ENCODE peak calls at places on chromosomes 6 and 20, in four cellular contexts. V is AG04449; M is left ventricle myocardium inferior; E is stimulated activated effector memory CD8-positive, alpha-beta T cell treated with anti-CD3 and anti-CD28 coated beads, Interleukin-12 subunit alpha, Interleukin-12 subunit beta, amount 100 ng/mL, for 72 hours. B is an unnamed sample.

GRCh38 chr6:134512946-134513345 is 195.0 kb upstream of the SGK1 start:
- DNase-seq in M (peak), E (no peak), V (no peak), B (no peak)

GRCh38 chr6:29419516-29419915 is 4.8 kb downstream of the OR12D1 start:
- DNase-seq in E (no peak), V (no peak), M (no peak), B (no peak)

GRCh38 chr6:89368107-89368506 is 15.6 kb upstream of the UBE2J1 start:
- DNase-seq in V (no peak), M (peak), E (peak), B (no peak)

GRCh38 chr6:10409766-10410209 is 5.1 kb downstream of the TFAP2A start:
- DNase-seq in V (no peak), M (no peak), E (no peak), B (no peak)

GRCh38 chr6:11806561-11807317 is 28.1 kb upstream of the ADTRP start:
- DNase-seq in E (no peak), V (no peak), M (no peak), B (no peak)

GRCh38 chr6:48084201-48084600 is 26.8 kb downstream of the PTCHD4 start:
- DNase-seq in E (no peak), V (no peak), M (no peak), B (no peak)

GRCh38 chr20:44141873-44142272 is 45.1 kb downstream of the JPH2 start:
- DNase-seq in V (no peak), E (no peak), M (no peak), B (no peak)

GRCh38 chr20:13723015-13723414 is 61.7 kb downstream of the ESF1 start:
- DNase-seq in E (no peak), V (no peak), M (no peak), B (no peak)

GRCh38 chr20:4512891-4513550 is 208.7 kb upstream of the PRND start:
- DNase-seq in V (peak), E (no peak), M (no peak), B (no peak)

GRCh38 chr6:36615018-36615761 is 21.0 kb downstream of the SRSF3 start:
- DNase-seq in E (no peak), M (no peak), V (no peak), B (peak)

GRCh38 chr6:75386050-75386770 is 101.6 kb upstream of the TMEM30A start:
- DNase-seq in E (no peak), M (no peak), V (no peak), B (no peak)

GRCh38 chr6:148548065-148548748 is 198.6 kb upstream of the UST start:
- DNase-seq in E (no peak), V (no peak), M (peak), B (no peak)

GRCh38 chr20:49595346-49595745 is 27.4 kb upstream of the PTGIS start:
- DNase-seq in V (no peak), M (no peak), E (no peak), B (no peak)

GRCh38 chr20:9172908-9173307 is 104.0 kb downstream of the PLCB4 start:
- DNase-seq in V (no peak), M (no peak), E (no peak), B (no peak)

GRCh38 chr20:53794529-53795115 is 201.0 kb upstream of the ZNF217 start:
- DNase-seq in M (no peak), E (no peak), V (no peak), B (no peak)

GRCh38 chr20:62924567-62925419 is 1.5 kb downstream of the DIDO1 start:
- DNase-seq in E (no peak), V (no peak), M (no peak), B (no peak)

GRCh38 chr6:47309326-47310130 is at the start of gene TNFRSF21:
- DNase-seq in E (peak), V (peak), M (peak), B (peak)

GRCh38 chr6:25486580-25486979 is 165.4 kb upstream of the SCGN start:
- DNase-seq in M (no peak), V (no peak), E (no peak), B (no peak)

GRCh38 chr20:60048634-60049578 is 90.7 kb downstream of the CDH26 start:
- DNase-seq in E (no peak), M (no peak), V (no peak), B (no peak)

GRCh38 chr6:138026342-138026741 is 80.9 kb downstream of the PERP start:
- DNase-seq in M (no peak), E (no peak), V (no peak), B (no peak)

GRCh38 chr6:160756021-160756420 is 54.0 kb downstream of the PLG start:
- DNase-seq in M (no peak), V (no peak), E (no peak), B (no peak)

GRCh38 chr6:154931741-154932424 is 63.2 kb upstream of the TIAM2 start:
- DNase-seq in V (peak), M (no peak), E (no peak), B (no peak)

GRCh38 chr20:32458061-32458836 is 100.1 kb downstream of the ASXL1 start:
- DNase-seq in V (no peak), E (no peak), M (no peak), B (no peak)